ENCODE peak calls at places on chromosome 7, in four cellular contexts. One of them, this sample, is unnamed.

GRCh38 chr7:124700655-124701054 is 64.9 kb downstream of the GPR37 start:
- DNase-seq in fibroblast of the conjunctiva: no peak
- DNase-seq in cardiac muscle cell: no peak
- DNase-seq in NCI-H2081: no peak
- DNase-seq in this sample: no peak

GRCh38 chr7:135672560-135673359 is 10.4 kb downstream of the STMP1 start:
- DNase-seq in fibroblast of the conjunctiva: peak; percentile 67
- DNase-seq in cardiac muscle cell: peak; percentile 70
- DNase-seq in NCI-H2081: peak; percentile 67
- DNase-seq in this sample: peak; percentile 33

GRCh38 chr7:135235841-135236240 is 2.2 kb downstream of the STRA8 start:
- DNase-seq in fibroblast of the conjunctiva: no peak
- DNase-seq in cardiac muscle cell: no peak
- DNase-seq in NCI-H2081: no peak
- DNase-seq in this sample: no peak

GRCh38 chr7:66626236-66626957 is 2.3 kb upstream of the KCTD7 start:
- DNase-seq in fibroblast of the conjunctiva: peak; percentile 24
- DNase-seq in cardiac muscle cell: no peak
- DNase-seq in NCI-H2081: no peak
- DNase-seq in this sample: no peak

GRCh38 chr7:49488573-49488972 is 284.9 kb upstream of the VWC2 start:
- DNase-seq in fibroblast of the conjunctiva: no peak
- DNase-seq in cardiac muscle cell: no peak
- DNase-seq in NCI-H2081: no peak
- DNase-seq in this sample: no peak

GRCh38 chr7:135620980-135621850 is 41.1 kb upstream of the STMP1 start:
- DNase-seq in fibroblast of the conjunctiva: peak; percentile 78
- DNase-seq in cardiac muscle cell: peak; percentile 72
- DNase-seq in NCI-H2081: peak; percentile 83
- DNase-seq in this sample: peak; percentile 58

GRCh38 chr7:37449621-37450020 is 957 bp upstream of the ELMO1 start:
- DNase-seq in fibroblast of the conjunctiva: no peak
- DNase-seq in cardiac muscle cell: no peak
- DNase-seq in NCI-H2081: no peak
- DNase-seq in this sample: no peak

GRCh38 chr7:46091071-46091470 is 170.0 kb upstream of the IGFBP3 start:
- DNase-seq in fibroblast of the conjunctiva: no peak
- DNase-seq in cardiac muscle cell: no peak
- DNase-seq in NCI-H2081: no peak
- DNase-seq in this sample: no peak

GRCh38 chr7:136102881-136103280 is 125.7 kb upstream of the MTPN start:
- DNase-seq in fibroblast of the conjunctiva: no peak
- DNase-seq in cardiac muscle cell: no peak
- DNase-seq in NCI-H2081: no peak
- DNase-seq in this sample: no peak

GRCh38 chr7:42494199-42494710 is 257.2 kb upstream of the GLI3 start:
- DNase-seq in fibroblast of the conjunctiva: no peak
- DNase-seq in cardiac muscle cell: no peak
- DNase-seq in NCI-H2081: no peak
- DNase-seq in this sample: no peak

GRCh38 chr7:28013441-28013840 is 167.2 kb downstream of the JAZF1 start:
- DNase-seq in fibroblast of the conjunctiva: no peak
- DNase-seq in cardiac muscle cell: no peak
- DNase-seq in NCI-H2081: no peak
- DNase-seq in this sample: no peak

GRCh38 chr7:121167971-121168370 is 160.8 kb upstream of the WNT16 start:
- DNase-seq in fibroblast of the conjunctiva: no peak
- DNase-seq in cardiac muscle cell: no peak
- DNase-seq in NCI-H2081: no peak
- DNase-seq in this sample: no peak

GRCh38 chr7:36155811-36156361 is 2.8 kb downstream of the EEPD1 start:
- DNase-seq in fibroblast of the conjunctiva: no peak
- DNase-seq in cardiac muscle cell: peak; percentile 24
- DNase-seq in NCI-H2081: peak; percentile 15
- DNase-seq in this sample: no peak

GRCh38 chr7:33623267-33623666 is 282.1 kb upstream of the BMPER start:
- DNase-seq in fibroblast of the conjunctiva: no peak
- DNase-seq in cardiac muscle cell: no peak
- DNase-seq in NCI-H2081: no peak
- DNase-seq in this sample: no peak

GRCh38 chr7:157826566-157826965 is 489.8 kb downstream of the DNAJB6 start:
- DNase-seq in fibroblast of the conjunctiva: no peak
- DNase-seq in cardiac muscle cell: no peak
- DNase-seq in NCI-H2081: no peak
- DNase-seq in this sample: no peak

GRCh38 chr7:37709631-37710509 is 26.3 kb downstream of the GPR141 start:
- DNase-seq in fibroblast of the conjunctiva: no peak
- DNase-seq in cardiac muscle cell: no peak
- DNase-seq in NCI-H2081: no peak
- DNase-seq in this sample: no peak

GRCh38 chr7:94216944-94217461 is 177.7 kb upstream of the COL1A2 start:
- DNase-seq in fibroblast of the conjunctiva: no peak
- DNase-seq in cardiac muscle cell: no peak
- DNase-seq in NCI-H2081: no peak
- DNase-seq in this sample: no peak

GRCh38 chr7:77757589-77757988 is 40.6 kb downstream of the TMEM60 start:
- DNase-seq in fibroblast of the conjunctiva: no peak
- DNase-seq in cardiac muscle cell: no peak
- DNase-seq in NCI-H2081: no peak
- DNase-seq in this sample: no peak

GRCh38 chr7:27134392-27134791 is 3.8 kb upstream of the HOXA4 start:
- DNase-seq in fibroblast of the conjunctiva: no peak
- DNase-seq in cardiac muscle cell: no peak
- DNase-seq in NCI-H2081: no peak
- DNase-seq in this sample: no peak

GRCh38 chr7:26090927-26091519 is 61.0 kb upstream of the NFE2L3 start:
- DNase-seq in fibroblast of the conjunctiva: peak; percentile 59
- DNase-seq in cardiac muscle cell: peak; percentile 69
- DNase-seq in NCI-H2081: peak; percentile 70
- DNase-seq in this sample: peak; percentile 62

GRCh38 chr7:32900415-32900814 is 8.9 kb upstream of the KBTBD2 start:
- DNase-seq in fibroblast of the conjunctiva: no peak
- DNase-seq in cardiac muscle cell: no peak
- DNase-seq in NCI-H2081: no peak
- DNase-seq in this sample: no peak

GRCh38 chr7:5657901-5658300 is 123.6 kb downstream of the RNF216 start:
- DNase-seq in fibroblast of the conjunctiva: no peak
- DNase-seq in cardiac muscle cell: no peak
- DNase-seq in NCI-H2081: no peak
- DNase-seq in this sample: no peak

GRCh38 chr7:20430664-20431063 is 100.0 kb downstream of the ITGB8 start:
- DNase-seq in fibroblast of the conjunctiva: no peak
- DNase-seq in cardiac muscle cell: no peak
- DNase-seq in NCI-H2081: no peak
- DNase-seq in this sample: no peak